ENCODE peak calls at places on chromosomes 4 and X, in ten cellular contexts. K, D, C, M, R, S, H, X, Y and U are unnamed samples.
A peak's percentile ranks its signal among the peaks of the same experiment; 100 is the strongest.

GRCh38 chr4:53362093-53362492 is 3.8 kb downstream of the SCFD2 start:
- DNase-seq in K (no peak), D (no peak), C (no peak), M (no peak), R (no peak), S (no peak), H (no peak), X (no peak), Y (no peak), U (no peak)

GRCh38 chrX:38879631-38880220 is 78.5 kb downstream of the MID1IP1 start:
- DNase-seq in K (no peak), D (no peak), C (peak; percentile 71), M (no peak), R (no peak), S (no peak), H (no peak), X (peak; percentile 95), Y (peak; percentile 54), U (peak; percentile 63)

GRCh38 chr4:87853108-87853507 is 20.3 kb downstream of the MEPE start:
- DNase-seq in K (no peak), D (no peak), C (no peak), M (no peak), R (no peak), S (no peak), H (no peak), X (peak; percentile 33), Y (no peak), U (peak; percentile 28)

GRCh38 chr4:151538963-151539362 is 130.0 kb downstream of the FHIP1A start:
- DNase-seq in K (no peak), D (no peak), C (no peak), M (no peak), R (no peak), S (no peak), H (no peak), X (no peak), Y (no peak), U (no peak)

GRCh38 chr4:111773858-111774257 is 371.4 kb upstream of the FAM241A start:
- DNase-seq in K (no peak), D (no peak), C (no peak), M (no peak), R (no peak), S (no peak), H (no peak), X (no peak), Y (no peak), U (no peak)

GRCh38 chr4:78776031-78776728 is at the start of gene BMP2K:
- DNase-seq in K (peak; percentile 66), D (peak; percentile 68), C (peak; percentile 79), M (no peak), R (peak; percentile 53), S (peak; percentile 78), H (peak; percentile 96), X (peak; percentile 88), Y (peak; percentile 76), U (peak; percentile 86)

GRCh38 chr4:34878961-34879360 is 1365.4 kb downstream of the ARAP2 start:
- DNase-seq in K (no peak), D (no peak), C (no peak), M (no peak), R (no peak), S (no peak), H (no peak), X (no peak), Y (no peak), U (no peak)

GRCh38 chr4:91064157-91064853 is 937.1 kb downstream of the CCSER1 start:
- DNase-seq in K (no peak), D (no peak), C (peak; percentile 22), M (no peak), R (no peak), S (no peak), H (no peak), X (no peak), Y (no peak), U (no peak)

GRCh38 chr4:168877779-168878491 is 132.1 kb downstream of the CBR4 start:
- DNase-seq in K (peak; percentile 56), D (no peak), C (peak; percentile 40), M (no peak), R (no peak), S (no peak), H (peak; percentile 87), X (no peak), Y (no peak), U (peak; percentile 5)

GRCh38 chr4:24659241-24659961 is 75.0 kb upstream of the DHX15 start:
- DNase-seq in K (no peak), D (no peak), C (no peak), M (no peak), R (no peak), S (no peak), H (no peak), X (no peak), Y (no peak), U (no peak)

GRCh38 chrX:107729558-107730297 is 45.9 kb downstream of the TSC22D3 start:
- DNase-seq in K (peak; percentile 40), D (no peak), C (no peak), M (no peak), R (no peak), S (peak; percentile 69), H (no peak), X (no peak), Y (no peak), U (peak; percentile 38)

GRCh38 chrX:107733686-107734085 is 41.9 kb downstream of the TSC22D3 start:
- DNase-seq in K (no peak), D (no peak), C (no peak), M (no peak), R (no peak), S (no peak), H (no peak), X (no peak), Y (no peak), U (no peak)

GRCh38 chrX:107731831-107732502 is 43.6 kb downstream of the TSC22D3 start:
- DNase-seq in K (peak; percentile 91), D (no peak), C (peak; percentile 96), M (no peak), R (peak; percentile 52), S (peak; percentile 94), H (peak; percentile 84), X (no peak), Y (no peak), U (no peak)

GRCh38 chrX:107730298-107730655 is 45.3 kb downstream of the TSC22D3 start:
- DNase-seq in K (no peak), D (no peak), C (no peak), M (no peak), R (no peak), S (no peak), H (no peak), X (no peak), Y (no peak), U (no peak)

DNA sequence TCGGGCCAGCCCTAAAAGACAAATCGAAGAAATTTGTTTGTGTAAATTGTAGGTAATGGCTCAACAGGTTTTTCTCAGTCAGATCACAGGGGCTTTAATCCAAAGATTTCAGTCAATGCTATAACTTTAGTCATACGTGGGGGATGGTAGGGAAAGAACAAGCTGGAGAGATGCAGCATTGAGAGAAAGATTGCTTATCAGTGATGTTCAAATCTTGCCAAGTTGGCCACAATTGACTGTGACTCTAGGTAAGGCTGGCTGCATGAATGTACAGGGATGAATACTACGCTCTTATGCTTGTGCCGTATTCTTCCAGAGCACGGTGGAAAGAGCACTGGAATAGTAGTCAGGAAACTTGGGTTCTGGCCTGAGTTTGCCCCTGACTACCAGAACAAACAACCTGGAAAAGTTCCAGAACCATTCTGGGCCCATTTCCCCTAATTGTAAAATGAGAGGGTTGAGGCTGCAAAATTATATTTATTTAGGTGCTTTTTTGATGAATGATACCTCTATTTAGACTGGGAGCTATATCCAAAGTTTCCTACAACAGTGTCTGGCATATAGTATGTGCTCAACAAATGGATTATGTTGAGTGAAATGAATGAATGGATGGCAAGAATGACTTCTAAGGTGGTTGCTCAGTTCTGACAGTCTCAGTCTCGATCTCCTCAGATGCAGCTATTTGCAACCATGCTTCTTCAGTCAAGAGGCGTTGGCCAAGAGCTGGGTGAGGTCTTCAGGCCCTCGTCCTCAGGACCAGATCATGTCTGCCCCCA is 44.4 kb downstream of the TSC22D3 start:
- DNase-seq in K (no peak), D (no peak), C (peak; percentile 52), M (no peak), R (no peak), S (no peak), H (no peak), X (no peak), Y (no peak), U (no peak)
- H3K4me3 ChIP-seq in K (no peak overlapping the region), D (no peak overlapping the region), C (no peak overlapping the region), M (no peak overlapping the region), R (no peak overlapping the region), S (no peak overlapping the region), H (no peak overlapping the region), X (no peak overlapping the region), Y (no peak overlapping the region), U (no peak overlapping the region)

GRCh38 chrX:8841911-8842310 is 40.7 kb upstream of the FAM9A start:
- DNase-seq in K (no peak), D (no peak), C (no peak), M (no peak), R (no peak), S (no peak), H (no peak), X (no peak), Y (no peak), U (no peak)

GRCh38 chrX:8846271-8846670 is 45.1 kb upstream of the FAM9A start:
- DNase-seq in K (no peak), D (no peak), C (no peak), M (no peak), R (no peak), S (no peak), H (no peak), X (no peak), Y (no peak), U (no peak)

GRCh38 chrX:8844157-8844556 is 43.0 kb upstream of the FAM9A start:
- DNase-seq in K (no peak), D (no peak), C (no peak), M (no peak), R (no peak), S (no peak), H (no peak), X (no peak), Y (no peak), U (no peak)

GRCh38 chrX:8845469-8845868 is 44.3 kb upstream of the FAM9A start:
- DNase-seq in K (no peak), D (no peak), C (no peak), M (no peak), R (no peak), S (no peak), H (no peak), X (no peak), Y (no peak), U (no peak)

GRCh38 chrX:8845060-8845459 is 43.9 kb upstream of the FAM9A start:
- DNase-seq in K (no peak), D (no peak), C (no peak), M (no peak), R (no peak), S (no peak), H (no peak), X (no peak), Y (no peak), U (no peak)
- TF ChIP-seq CTCF in K (no peak), D (no peak), C (no peak), M (no peak), R (no peak), S (no peak), H (no peak), X (no peak), Y (no peak), U (no peak)

GRCh38 chrX:74382613-74383012 is 38.7 kb upstream of the SLC16A2 start:
- DNase-seq in K (peak; percentile 71), D (peak; percentile 5), C (peak; percentile 63), M (peak; percentile 4), R (peak; percentile 74), S (peak; percentile 54), H (no peak), X (peak; percentile 43), Y (peak; percentile 60), U (peak; percentile 49)
- H3K4me3 ChIP-seq in K (no peak overlapping the region), D (no peak overlapping the region), C (no peak overlapping the region), M (no peak overlapping the region), R (no peak overlapping the region), S (no peak overlapping the region), H (no peak overlapping the region), X (no peak overlapping the region), Y (no peak overlapping the region), U (no peak overlapping the region)

GRCh38 chr4:10951306-10951705 is 266.7 kb upstream of the CLNK start:
- DNase-seq in K (no peak), D (no peak), C (no peak), M (no peak), R (no peak), S (no peak), H (no peak), X (no peak), Y (no peak), U (no peak)
- TF ChIP-seq CTCF in K (no peak), D (no peak), C (no peak), M (no peak), R (no peak), S (no peak), H (no peak), X (no peak), Y (no peak), U (no peak)